ENCODE peak calls at places on chromosomes 16 and 17, in six cellular contexts. One of them, this sample, is unnamed.

GRCh38 chr17:48860034-48860433 is 29.2 kb downstream of the CALCOCO2 start:
- DNase-seq in RWPE1: no peak
- DNase-seq in IMR-90: no peak
- DNase-seq in CD8-positive, alpha-beta memory T cell: no peak
- DNase-seq in Karpas-422: no peak
- DNase-seq in adrenal gland: no peak
- DNase-seq in this sample: no peak

GRCh38 chr17:50102164-50102991 is 7.2 kb downstream of the PDK2 start:
- DNase-seq in RWPE1: no peak
- DNase-seq in CD8-positive, alpha-beta memory T cell: no peak
- DNase-seq in IMR-90: no peak
- DNase-seq in Karpas-422: no peak
- DNase-seq in adrenal gland: peak; percentile 89
- DNase-seq in this sample: no peak

GRCh38 chr16:57244463-57244766 is 644 bp upstream of the ARL2BP start:
- DNase-seq in Karpas-422: no peak
- DNase-seq in RWPE1: no peak
- DNase-seq in IMR-90: no peak
- DNase-seq in adrenal gland: no peak
- DNase-seq in CD8-positive, alpha-beta memory T cell: no peak
- DNase-seq in this sample: no peak

GRCh38 chr17:28946239-28946638 is 5.1 kb downstream of the PHF12 start:
- DNase-seq in Karpas-422: no peak
- DNase-seq in RWPE1: no peak
- DNase-seq in IMR-90: peak; percentile 78
- DNase-seq in CD8-positive, alpha-beta memory T cell: no peak
- DNase-seq in adrenal gland: no peak
- DNase-seq in this sample: no peak

GRCh38 chr16:80299416-80299815 is 241.4 kb upstream of the DYNLRB2 start:
- DNase-seq in Karpas-422: no peak
- DNase-seq in IMR-90: no peak
- DNase-seq in adrenal gland: no peak
- DNase-seq in CD8-positive, alpha-beta memory T cell: no peak
- DNase-seq in RWPE1: no peak
- DNase-seq in this sample: no peak

GRCh38 chr17:34098712-34099111 is 156.4 kb upstream of the CCL2 start:
- DNase-seq in adrenal gland: no peak
- DNase-seq in Karpas-422: no peak
- DNase-seq in IMR-90: no peak
- DNase-seq in CD8-positive, alpha-beta memory T cell: no peak
- DNase-seq in RWPE1: no peak
- DNase-seq in this sample: no peak

GRCh38 chr17:60395508-60396065 is 3.7 kb upstream of the USP32 start:
- DNase-seq in CD8-positive, alpha-beta memory T cell: no peak
- DNase-seq in IMR-90: no peak
- DNase-seq in Karpas-422: no peak
- DNase-seq in adrenal gland: no peak
- DNase-seq in RWPE1: no peak
- DNase-seq in this sample: no peak

GRCh38 chr17:869067-869466 is 86.9 kb downstream of the MRM3 start:
- DNase-seq in IMR-90: peak; percentile 68
- DNase-seq in CD8-positive, alpha-beta memory T cell: no peak
- DNase-seq in adrenal gland: peak; percentile 67
- DNase-seq in Karpas-422: no peak
- DNase-seq in RWPE1: no peak
- DNase-seq in this sample: no peak

GRCh38 chr17:50129946-50130777 is at the start of gene SAMD14:
- DNase-seq in adrenal gland: no peak
- DNase-seq in Karpas-422: no peak
- DNase-seq in CD8-positive, alpha-beta memory T cell: peak; percentile 51
- DNase-seq in IMR-90: peak; percentile 25
- DNase-seq in RWPE1: no peak
- DNase-seq in this sample: no peak

GRCh38 chr17:60439501-60439900 is 17.2 kb downstream of the CHCT1 start:
- DNase-seq in RWPE1: no peak
- DNase-seq in CD8-positive, alpha-beta memory T cell: no peak
- DNase-seq in IMR-90: peak; percentile 68
- DNase-seq in Karpas-422: no peak
- DNase-seq in adrenal gland: no peak
- DNase-seq in this sample: no peak

GRCh38 chr16:81189100-81189664 is 49.3 kb upstream of the BCO1 start:
- DNase-seq in IMR-90: peak; percentile 48
- DNase-seq in Karpas-422: no peak
- DNase-seq in RWPE1: no peak
- DNase-seq in CD8-positive, alpha-beta memory T cell: no peak
- DNase-seq in adrenal gland: peak; percentile 43
- DNase-seq in this sample: no peak

GRCh38 chr16:2496223-2497115 is 17.3 kb upstream of the ATP6V0C start:
- DNase-seq in Karpas-422: no peak
- DNase-seq in CD8-positive, alpha-beta memory T cell: no peak
- DNase-seq in RWPE1: no peak
- DNase-seq in IMR-90: no peak
- DNase-seq in adrenal gland: no peak
- DNase-seq in this sample: no peak

GRCh38 chr17:69900829-69901228 is 174.2 kb upstream of the KCNJ16 start:
- DNase-seq in CD8-positive, alpha-beta memory T cell: no peak
- DNase-seq in IMR-90: no peak
- DNase-seq in RWPE1: no peak
- DNase-seq in adrenal gland: no peak
- DNase-seq in Karpas-422: no peak
- DNase-seq in this sample: no peak

GRCh38 chr16:546909-547770 is 13.1 kb upstream of the PRR35 start:
- DNase-seq in CD8-positive, alpha-beta memory T cell: peak; percentile 30
- DNase-seq in Karpas-422: no peak
- DNase-seq in adrenal gland: peak; percentile 90
- DNase-seq in RWPE1: no peak
- DNase-seq in IMR-90: peak; percentile 16
- DNase-seq in this sample: no peak

GRCh38 chr17:6090253-6090652 is 20.1 kb downstream of the WSCD1 start:
- DNase-seq in CD8-positive, alpha-beta memory T cell: no peak
- DNase-seq in Karpas-422: no peak
- DNase-seq in RWPE1: no peak
- DNase-seq in adrenal gland: no peak
- DNase-seq in IMR-90: no peak
- DNase-seq in this sample: no peak

GRCh38 chr17:71869833-71870545 is 250.8 kb upstream of the SOX9 start:
- DNase-seq in IMR-90: no peak
- DNase-seq in CD8-positive, alpha-beta memory T cell: no peak
- DNase-seq in RWPE1: no peak
- DNase-seq in Karpas-422: no peak
- DNase-seq in adrenal gland: no peak
- DNase-seq in this sample: no peak

GRCh38 chr17:28345420-28346198 is 10.0 kb downstream of the TNFAIP1 start:
- DNase-seq in Karpas-422: no peak
- DNase-seq in adrenal gland: peak; percentile 82
- DNase-seq in CD8-positive, alpha-beta memory T cell: no peak
- DNase-seq in IMR-90: no peak
- DNase-seq in RWPE1: no peak
- DNase-seq in this sample: no peak

GRCh38 chr17:48628641-48629410 is 2.7 kb upstream of the HOXB9 start:
- DNase-seq in RWPE1: no peak
- DNase-seq in CD8-positive, alpha-beta memory T cell: no peak
- DNase-seq in adrenal gland: no peak
- DNase-seq in IMR-90: no peak
- DNase-seq in Karpas-422: no peak
- DNase-seq in this sample: no peak

GRCh38 chr17:32907583-32907982 is 20.4 kb upstream of the TMEM98 start:
- DNase-seq in CD8-positive, alpha-beta memory T cell: no peak
- DNase-seq in adrenal gland: peak; percentile 84
- DNase-seq in IMR-90: no peak
- DNase-seq in RWPE1: no peak
- DNase-seq in Karpas-422: no peak
- DNase-seq in this sample: no peak

GRCh38 chr17:44599298-44600175 is 42.3 kb downstream of the FZD2 start:
- DNase-seq in CD8-positive, alpha-beta memory T cell: no peak
- DNase-seq in Karpas-422: no peak
- DNase-seq in IMR-90: peak; percentile 99
- DNase-seq in RWPE1: peak; percentile 12
- DNase-seq in adrenal gland: peak; percentile 79
- DNase-seq in this sample: no peak

GRCh38 chr16:21590287-21590686 is 9.1 kb upstream of the METTL9 start:
- DNase-seq in Karpas-422: no peak
- DNase-seq in CD8-positive, alpha-beta memory T cell: no peak
- DNase-seq in RWPE1: no peak
- DNase-seq in adrenal gland: no peak
- DNase-seq in IMR-90: no peak
- DNase-seq in this sample: no peak

GRCh38 chr17:81221842-81222619 is 734 bp downstream of the CEP131 start:
- DNase-seq in Karpas-422: no peak
- DNase-seq in IMR-90: no peak
- DNase-seq in CD8-positive, alpha-beta memory T cell: no peak
- DNase-seq in adrenal gland: no peak
- DNase-seq in RWPE1: no peak
- DNase-seq in this sample: no peak

GRCh38 chr17:73819440-73820395 is 175.5 kb upstream of the SDK2 start:
- DNase-seq in IMR-90: no peak
- DNase-seq in Karpas-422: no peak
- DNase-seq in RWPE1: no peak
- DNase-seq in CD8-positive, alpha-beta memory T cell: no peak
- DNase-seq in adrenal gland: no peak
- DNase-seq in this sample: no peak

GRCh38 chr17:38451030-38451839 is 23.0 kb downstream of the ARHGAP23 start:
- DNase-seq in CD8-positive, alpha-beta memory T cell: no peak
- DNase-seq in IMR-90: peak; percentile 79
- DNase-seq in Karpas-422: no peak
- DNase-seq in adrenal gland: no peak
- DNase-seq in RWPE1: peak; percentile 90
- DNase-seq in this sample: no peak

GRCh38 chr17:8555062-8555461 is 75.5 kb downstream of the MYH10 start:
- DNase-seq in CD8-positive, alpha-beta memory T cell: no peak
- DNase-seq in IMR-90: peak; percentile 47
- DNase-seq in Karpas-422: no peak
- DNase-seq in adrenal gland: no peak
- DNase-seq in RWPE1: peak; percentile 17
- DNase-seq in this sample: no peak

GRCh38 chr16:1158456-1159324 is 5.8 kb downstream of the CACNA1H start:
- DNase-seq in Karpas-422: no peak
- DNase-seq in CD8-positive, alpha-beta memory T cell: no peak
- DNase-seq in IMR-90: peak; percentile 47
- DNase-seq in adrenal gland: peak; percentile 88
- DNase-seq in RWPE1: no peak
- DNase-seq in this sample: no peak

GRCh38 chr17:885971-886571 is 93.5 kb downstream of the NXN start:
- DNase-seq in IMR-90: no peak
- DNase-seq in RWPE1: no peak
- DNase-seq in Karpas-422: peak; percentile 34
- DNase-seq in adrenal gland: peak; percentile 78
- DNase-seq in CD8-positive, alpha-beta memory T cell: no peak
- DNase-seq in this sample: no peak

GRCh38 chr17:50365649-50366393 is 7.2 kb downstream of the MRPL27 start:
- DNase-seq in adrenal gland: no peak
- DNase-seq in IMR-90: no peak
- DNase-seq in CD8-positive, alpha-beta memory T cell: no peak
- DNase-seq in Karpas-422: no peak
- DNase-seq in RWPE1: no peak
- DNase-seq in this sample: no peak

GRCh38 chr16:86118467-86119307 is 219.7 kb downstream of the IRF8 start:
- DNase-seq in CD8-positive, alpha-beta memory T cell: no peak
- DNase-seq in IMR-90: peak; percentile 57
- DNase-seq in Karpas-422: peak; percentile 46
- DNase-seq in RWPE1: no peak
- DNase-seq in adrenal gland: no peak
- DNase-seq in this sample: no peak

GRCh38 chr16:50210266-50211038 is 55.9 kb upstream of the ADCY7 start:
- DNase-seq in IMR-90: peak; percentile 87
- DNase-seq in Karpas-422: peak; percentile 82
- DNase-seq in CD8-positive, alpha-beta memory T cell: peak; percentile 52
- DNase-seq in adrenal gland: peak; percentile 87
- DNase-seq in RWPE1: no peak
- DNase-seq in this sample: peak; percentile 77
- H3K27ac ChIP-seq in IMR-90: no peak overlapping the region
- H3K27ac ChIP-seq in Karpas-422: no peak overlapping the region
- H3K27ac ChIP-seq in CD8-positive, alpha-beta memory T cell: no peak overlapping the region
- H3K27ac ChIP-seq in adrenal gland: peak overlapping the region; percentile 29
- H3K27ac ChIP-seq in RWPE1: peak overlapping the region; percentile 67
- H3K27ac ChIP-seq in this sample: no peak overlapping the region

DNA sequence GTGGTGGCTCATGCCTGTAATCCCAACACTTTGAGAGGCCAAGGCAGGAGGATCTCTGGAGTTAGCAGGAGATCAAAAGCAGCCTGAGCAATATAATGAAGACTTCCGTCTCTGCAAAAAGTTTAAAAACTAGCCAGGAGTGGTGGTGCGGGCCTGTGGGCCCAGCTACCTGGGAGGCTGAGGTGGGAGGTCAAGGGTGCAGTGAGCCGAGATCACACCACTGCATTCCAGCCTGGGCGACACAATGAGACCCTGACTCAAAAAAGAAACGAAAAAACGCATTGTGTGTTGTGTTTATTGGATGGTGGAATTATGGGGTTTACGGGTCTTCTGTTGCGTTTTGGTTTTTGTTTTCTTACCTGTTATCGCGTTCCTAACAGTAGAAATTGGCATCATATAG is 863 bp upstream of the DDX19A start:
- DNase-seq in Karpas-422: no peak
- DNase-seq in adrenal gland: no peak
- DNase-seq in CD8-positive, alpha-beta memory T cell: no peak
- DNase-seq in RWPE1: no peak
- DNase-seq in IMR-90: no peak
- DNase-seq in this sample: no peak
- H3K27ac ChIP-seq in Karpas-422: peak overlapping the region; percentile 65
- H3K27ac ChIP-seq in adrenal gland: peak overlapping the region; percentile 99
- H3K27ac ChIP-seq in CD8-positive, alpha-beta memory T cell: peak overlapping the region; percentile 99
- H3K27ac ChIP-seq in RWPE1: peak overlapping the region; percentile 81
- H3K27ac ChIP-seq in IMR-90: no peak overlapping the region
- H3K27ac ChIP-seq in this sample: peak overlapping the region; percentile 53

GRCh38 chr17:3668279-3669084 is at the start of the genes EMC6 and TAX1BP3:
- DNase-seq in IMR-90: peak; percentile 96
- DNase-seq in Karpas-422: peak; percentile 99
- DNase-seq in adrenal gland: peak; percentile 99
- DNase-seq in RWPE1: peak; percentile 99
- DNase-seq in CD8-positive, alpha-beta memory T cell: peak; percentile 100
- DNase-seq in this sample: peak; percentile 98

GRCh38 chr17:3663102-3664011 is 5.0 kb downstream of the TAX1BP3 start:
- DNase-seq in Karpas-422: no peak
- DNase-seq in adrenal gland: no peak
- DNase-seq in RWPE1: no peak
- DNase-seq in IMR-90: no peak
- DNase-seq in CD8-positive, alpha-beta memory T cell: no peak
- DNase-seq in this sample: no peak

GRCh38 chr17:3666516-3666915 is 1.9 kb downstream of the TAX1BP3 start:
- DNase-seq in CD8-positive, alpha-beta memory T cell: no peak
- DNase-seq in RWPE1: no peak
- DNase-seq in IMR-90: no peak
- DNase-seq in adrenal gland: no peak
- DNase-seq in Karpas-422: no peak
- DNase-seq in this sample: no peak

GRCh38 chr17:3667366-3668278 is 756 bp downstream of the TAX1BP3 start:
- DNase-seq in IMR-90: peak; percentile 91
- DNase-seq in RWPE1: peak; percentile 89
- DNase-seq in CD8-positive, alpha-beta memory T cell: no peak
- DNase-seq in Karpas-422: no peak
- DNase-seq in adrenal gland: peak; percentile 91
- DNase-seq in this sample: no peak

GRCh38 chr17:3665834-3666233 is 2.5 kb downstream of the TAX1BP3 start:
- DNase-seq in RWPE1: no peak
- DNase-seq in CD8-positive, alpha-beta memory T cell: no peak
- DNase-seq in IMR-90: no peak
- DNase-seq in adrenal gland: no peak
- DNase-seq in Karpas-422: no peak
- DNase-seq in this sample: no peak
- H3K27ac ChIP-seq in RWPE1: peak overlapping the region; percentile 98
- H3K27ac ChIP-seq in CD8-positive, alpha-beta memory T cell: no peak overlapping the region
- H3K27ac ChIP-seq in IMR-90: no peak overlapping the region
- H3K27ac ChIP-seq in adrenal gland: peak overlapping the region; percentile 71
- H3K27ac ChIP-seq in Karpas-422: no peak overlapping the region
- H3K27ac ChIP-seq in this sample: no peak overlapping the region

GRCh38 chr16:3609895-3610697 is 1.3 kb downstream of the SLX4 start:
- DNase-seq in adrenal gland: no peak
- DNase-seq in IMR-90: no peak
- DNase-seq in Karpas-422: peak; percentile 66
- DNase-seq in CD8-positive, alpha-beta memory T cell: no peak
- DNase-seq in RWPE1: no peak
- DNase-seq in this sample: peak; percentile 50
- H3K27ac ChIP-seq in adrenal gland: no peak overlapping the region
- H3K27ac ChIP-seq in IMR-90: no peak overlapping the region
- H3K27ac ChIP-seq in Karpas-422: peak overlapping the region; percentile 77
- H3K27ac ChIP-seq in CD8-positive, alpha-beta memory T cell: peak overlapping the region; percentile 83
- H3K27ac ChIP-seq in RWPE1: no peak overlapping the region
- H3K27ac ChIP-seq in this sample: peak overlapping the region; percentile 70